ENCODE peak calls at places on chromosomes 6 and 20, in five cellular contexts. L is adrenal gland, D is PC-3, S is IMR-90, W is heart right ventricle. X is an unnamed sample.

GRCh38 chr6:169263836-169264608 is 10.4 kb upstream of the THBS2 start:
- DNase-seq in D (peak; percentile 71), L (peak; percentile 86), S (peak; percentile 64), W (peak; percentile 55), X (peak; percentile 27)

GRCh38 chr6:155765275-155766194 is 309.9 kb upstream of the NOX3 start:
- DNase-seq in D (peak; percentile 35), L (no peak), S (peak; percentile 90), W (no peak), X (no peak)

GRCh38 chr6:34574647-34575293 is 18.6 kb upstream of the SPDEF start:
- DNase-seq in D (no peak), L (no peak), W (no peak), S (no peak), X (no peak)

GRCh38 chr6:26501482-26501986 is 1.4 kb downstream of the BTN1A1 start:
- DNase-seq in L (peak; percentile 25), D (no peak), W (peak; percentile 31), S (peak; percentile 25), X (no peak)

GRCh38 chr6:44257007-44257752 is at the start of gene SLC35B2:
- DNase-seq in W (peak; percentile 70), S (peak; percentile 67), D (peak; percentile 72), L (peak; percentile 72), X (peak; percentile 43)

GRCh38 chr6:150681992-150682391 is 82.3 kb downstream of the PLEKHG1 start:
- DNase-seq in L (no peak), S (no peak), W (no peak), D (no peak), X (no peak)

GRCh38 chr20:51303731-51304670 is 238.5 kb downstream of the NFATC2 start:
- DNase-seq in S (no peak), D (no peak), W (no peak), L (no peak), X (no peak)

GRCh38 chr6:151738960-151739359 is 68.5 kb upstream of the ESR1 start:
- DNase-seq in W (no peak), L (no peak), D (no peak), S (no peak), X (no peak)

GRCh38 chr6:51541847-51542246 is 545.6 kb downstream of the PKHD1 start:
- DNase-seq in W (no peak), L (no peak), D (peak; percentile 65), S (no peak), X (no peak)

GRCh38 chr6:36492092-36492491 is 49.3 kb downstream of the KCTD20 start:
- DNase-seq in S (no peak), L (no peak), D (no peak), W (no peak), X (no peak)

GRCh38 chr6:158856261-158856660 is 37.1 kb upstream of the EZR start:
- DNase-seq in S (no peak), L (no peak), D (no peak), W (no peak), X (no peak)

GRCh38 chr6:14826456-14826855 is 419.4 kb upstream of the JARID2 start:
- DNase-seq in L (no peak), S (no peak), W (no peak), D (no peak), X (no peak)

GRCh38 chr20:13119583-13119982 is 101.5 kb upstream of the ISM1 start:
- DNase-seq in L (peak; percentile 34), S (peak; percentile 57), D (peak; percentile 87), W (no peak), X (peak; percentile 49)

GRCh38 chr6:15316754-15317153 is 70.9 kb downstream of the JARID2 start:
- DNase-seq in W (no peak), S (no peak), D (no peak), L (no peak), X (no peak)

GRCh38 chr6:121794630-121795029 is 359.2 kb downstream of the GJA1 start:
- DNase-seq in D (peak; percentile 74), L (peak; percentile 47), W (no peak), S (peak; percentile 97), X (no peak)

GRCh38 chr20:36815454-36816091 is 42.0 kb upstream of the DSN1 start:
- DNase-seq in W (no peak), L (peak; percentile 50), D (no peak), S (no peak), X (no peak)

GRCh38 chr6:90461367-90461766 is 125.5 kb downstream of the MAP3K7 start:
- DNase-seq in S (no peak), D (no peak), L (no peak), W (no peak), X (no peak)

GRCh38 chr6:36592221-36592655 is 1.9 kb upstream of the SRSF3 start:
- DNase-seq in L (no peak), S (no peak), D (no peak), W (no peak), X (no peak)

GRCh38 chr6:92110390-92110789 is 1309.0 kb downstream of the EPHA7 start:
- DNase-seq in L (no peak), W (no peak), S (no peak), D (no peak), X (no peak)

GRCh38 chr20:58851221-58851968 is 693 bp upstream of the GNAS-AS1 start:
- DNase-seq in D (no peak), W (no peak), L (no peak), S (no peak), X (no peak)

GRCh38 chr6:44381739-44382138 is 5.8 kb upstream of the CDC5L start:
- DNase-seq in L (peak; percentile 86), W (no peak), S (no peak), D (no peak), X (no peak)

GRCh38 chr6:87281426-87281825 is 41.0 kb upstream of the SMIM8 start:
- DNase-seq in D (no peak), W (no peak), S (no peak), L (no peak), X (no peak)

GRCh38 chr6:100283288-100283687 is 181.4 kb downstream of the SIM1 start:
- DNase-seq in D (peak; percentile 84), S (peak; percentile 72), W (no peak), L (no peak), X (no peak)

GRCh38 chr6:7241709-7242645 is 71.0 kb downstream of the SSR1 start:
- DNase-seq in W (no peak), L (no peak), D (peak; percentile 61), S (peak; percentile 48), X (no peak)

GRCh38 chr20:4657096-4657495 is 64.6 kb upstream of the PRND start:
- DNase-seq in D (no peak), W (no peak), S (no peak), L (no peak), X (no peak)

GRCh38 chr6:106869203-106869602 is 105.3 kb downstream of the CD24 start:
- DNase-seq in W (no peak), L (no peak), D (no peak), S (no peak), X (no peak)

GRCh38 chr6:118768904-118769325 is 117.5 kb upstream of the CEP85L start:
- DNase-seq in W (no peak), D (peak; percentile 67), S (no peak), L (no peak), X (peak; percentile 29)

DNA sequence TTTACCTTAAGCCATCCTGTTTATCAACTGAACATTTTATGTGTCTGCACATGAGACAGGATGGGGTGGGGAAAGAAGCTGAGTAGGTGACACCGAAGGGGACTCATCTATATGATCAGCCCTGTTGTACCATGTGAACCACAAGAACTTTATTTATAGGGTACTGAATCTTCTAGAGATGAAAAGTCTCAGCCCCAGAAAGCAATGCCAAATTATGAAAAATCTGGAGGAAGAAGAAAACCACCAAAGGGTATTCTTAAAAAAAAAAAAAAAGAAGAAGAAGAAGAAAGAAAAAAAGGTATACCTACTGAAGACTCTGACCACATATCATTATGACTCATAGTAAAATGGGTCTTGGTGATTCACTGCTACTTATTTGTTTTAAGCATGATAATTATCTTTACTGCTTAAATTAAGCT is 39.8 kb upstream of the HBS1L start:
- DNase-seq in W (no peak), L (no peak), S (peak; percentile 14), D (peak; percentile 53), X (no peak)
- TF ChIP-seq CTCF in W (no peak), L (no peak), S (no peak), D (no peak), X (no peak)

DNA sequence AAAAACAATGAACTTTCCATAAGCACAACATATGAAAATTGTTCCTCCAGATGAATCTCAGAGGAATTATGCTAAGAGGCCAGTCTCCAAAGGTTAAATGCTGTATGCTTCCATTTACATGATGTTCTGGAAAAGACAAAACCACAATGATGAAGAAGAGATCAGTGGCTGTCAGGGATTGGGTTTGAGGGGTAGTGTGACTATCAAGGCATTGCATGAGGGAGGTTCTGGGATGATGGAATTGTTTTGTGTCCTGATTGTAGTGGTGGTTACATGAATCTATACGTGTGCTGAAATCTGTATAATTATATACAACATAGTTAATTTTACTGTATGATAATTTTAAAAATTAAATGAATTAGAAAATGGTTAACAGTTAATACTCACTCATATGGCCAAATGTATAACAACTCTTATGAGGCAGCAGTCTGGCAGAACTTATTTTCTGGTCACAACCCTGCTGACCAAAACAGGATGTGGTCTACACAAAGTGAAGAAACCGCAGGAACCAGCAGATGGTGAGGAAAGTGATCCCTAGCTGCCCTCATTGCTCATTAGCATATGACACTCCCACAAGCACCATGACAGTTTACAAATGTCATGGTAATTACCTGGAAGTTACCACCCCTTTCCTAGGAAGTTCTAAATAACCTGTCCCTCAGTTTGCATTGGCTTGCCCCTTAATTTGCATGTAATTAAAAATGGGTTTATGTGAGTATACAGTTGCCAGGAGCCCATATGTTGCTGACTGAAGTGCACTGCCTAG is 31.9 kb downstream of the NSFL1C start:
- DNase-seq in D (peak; percentile 88), W (no peak), S (peak; percentile 92), L (peak; percentile 51), X (no peak)
- H3K4me1 ChIP-seq in D (peaks cover 18% of the 10 kb centered on the region), W (no peaks in the 10 kb centered on the region), S (peaks cover 2% of the 10 kb centered on the region), L (no peaks in the 10 kb centered on the region), X (no peaks in the 10 kb centered on the region)

DNA sequence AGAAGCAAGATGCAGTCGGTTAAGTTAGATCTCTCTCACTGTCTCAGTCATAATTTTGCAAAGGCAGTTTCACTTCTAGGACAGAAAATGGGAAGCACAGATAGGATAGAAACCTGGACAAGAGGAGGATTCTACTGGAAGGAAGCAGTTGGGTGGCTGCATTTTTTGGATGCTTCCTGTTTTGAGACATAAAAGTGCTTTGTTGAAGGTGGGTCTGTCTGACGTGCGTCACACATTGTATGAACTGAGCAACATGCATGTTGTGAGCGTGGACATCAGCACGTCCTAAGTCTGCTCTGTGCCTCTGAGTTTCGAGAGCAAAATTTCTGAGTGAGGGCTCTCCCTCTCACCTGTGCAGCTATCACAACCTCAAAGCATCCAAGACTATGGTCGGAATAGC is 68.7 kb upstream of the SNX9 start:
- DNase-seq in W (no peak), S (no peak), L (no peak), D (no peak), X (no peak)
- TF ChIP-seq CTCF in W (no peak), S (no peak), L (no peak), D (no peak), X (no peak)

DNA sequence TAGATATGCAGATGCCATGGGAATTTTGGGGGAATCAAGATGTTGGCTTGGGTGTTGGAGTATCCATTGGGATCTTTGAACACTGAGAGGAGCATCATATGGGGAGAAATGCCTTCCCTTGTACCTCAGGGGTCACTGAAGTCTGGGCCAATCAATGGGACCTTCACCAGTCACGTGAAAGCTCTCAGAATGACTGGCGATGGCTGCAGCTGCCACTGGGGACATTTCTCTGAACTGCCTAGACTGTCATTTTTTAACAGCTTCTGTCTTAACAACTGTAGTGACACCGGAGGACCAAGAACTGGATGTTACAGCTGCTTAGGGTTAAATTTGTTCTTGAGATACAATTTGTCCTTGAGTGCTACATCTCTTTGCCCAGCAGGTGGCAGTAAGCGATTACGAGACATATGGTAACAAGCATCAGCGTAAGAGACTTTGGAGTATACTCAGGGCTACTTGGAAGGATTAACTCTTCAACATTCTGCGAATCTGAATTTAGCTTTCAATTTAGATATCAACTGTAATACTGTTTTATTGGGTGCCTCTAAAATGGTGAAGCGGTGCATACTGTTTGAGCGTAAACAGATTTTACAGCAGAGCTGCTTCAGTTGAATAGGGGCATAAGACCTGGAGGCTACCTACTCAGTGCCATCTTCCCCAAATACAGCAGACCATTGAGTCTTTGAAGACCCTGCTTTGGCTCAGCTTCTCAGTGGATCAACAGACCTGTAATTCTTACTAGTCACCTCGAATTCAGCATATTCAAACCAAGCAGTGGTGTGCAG is 36.0 kb downstream of the CCN2 start:
- DNase-seq in L (peak; percentile 56), S (peak; percentile 89), D (peak; percentile 74), W (no peak), X (peak; percentile 74)
- H3K4me1 ChIP-seq in L (no peaks in the 10 kb centered on the region), S (peaks cover 3% of the 10 kb centered on the region), D (peaks cover 9% of the 10 kb centered on the region), W (peaks cover 3% of the 10 kb centered on the region), X (no peaks in the 10 kb centered on the region)

X was measured in prostate gland.